ENCODE peak calls at places on chromosomes 5 and 9, in six cellular contexts. I, U, E, R, X and H are unnamed samples.

GRCh38 chr5:96207420-96207819 is 225.6 kb downstream of the PCSK1 start:
- DNase-seq in E (no peak), I (no peak), U (no peak), X (no peak), R (no peak), H (no peak)

GRCh38 chr5:133238426-133239205 is 186.8 kb downstream of the HSPA4 start:
- DNase-seq in E (no peak), R (no peak), U (no peak), X (no peak), I (no peak), H (no peak)

GRCh38 chr9:77956555-77956954 is 75.1 kb downstream of the GNAQ start:
- DNase-seq in E (no peak), R (no peak), X (no peak), U (no peak), I (no peak), H (no peak)

GRCh38 chr5:30832519-30832918 is 361.0 kb upstream of the CDH6 start:
- DNase-seq in R (no peak), U (no peak), I (no peak), E (no peak), X (no peak), H (peak; percentile 19)

GRCh38 chr9:116490321-116490720 is 196.8 kb upstream of the TRIM32 start:
- DNase-seq in U (no peak), I (no peak), E (no peak), R (no peak), X (no peak), H (no peak)

GRCh38 chr5:98927988-98928801 is 612 bp downstream of the CHD1 start:
- DNase-seq in X (peak; percentile 60), R (peak; percentile 54), I (peak; percentile 75), E (peak; percentile 75), U (peak; percentile 6), H (peak; percentile 75)

GRCh38 chr5:123119334-123119986 is 30.4 kb downstream of the PRDM6 start:
- DNase-seq in U (no peak), E (peak; percentile 25), I (peak; percentile 22), X (peak; percentile 5), R (no peak), H (no peak)

GRCh38 chr5:32583582-32584232 is 1.6 kb upstream of the SUB1 start:
- DNase-seq in E (no peak), I (no peak), X (peak; percentile 91), U (no peak), R (no peak), H (no peak)

GRCh38 chr5:20367178-20367577 is 379.2 kb upstream of the CDH18 start:
- DNase-seq in X (no peak), U (no peak), E (no peak), I (no peak), R (no peak), H (no peak)

GRCh38 chr5:131589510-131590348 is 45.3 kb downstream of the RAPGEF6 start:
- DNase-seq in E (peak; percentile 65), I (peak; percentile 28), X (peak; percentile 72), U (no peak), R (peak; percentile 43), H (no peak)

GRCh38 chr9:94948567-94949235 is 222.2 kb downstream of the AOPEP start:
- DNase-seq in U (no peak), I (no peak), X (no peak), R (no peak), E (no peak), H (no peak)

GRCh38 chr9:93196095-93197055 is 12.4 kb downstream of the WNK2 start:
- DNase-seq in E (no peak), X (no peak), R (no peak), I (no peak), U (no peak), H (peak; percentile 38)

GRCh38 chr5:115510145-115510640 is 34.4 kb downstream of the FEM1C start:
- DNase-seq in R (no peak), I (no peak), X (no peak), U (no peak), E (no peak), H (no peak)

GRCh38 chr5:66864240-66864884 is 268.2 kb downstream of the MAST4 start:
- DNase-seq in U (no peak), E (peak; percentile 10), I (no peak), R (peak; percentile 38), X (peak; percentile 38), H (no peak)

GRCh38 chr5:132477784-132478497 is 12.6 kb downstream of the IRF1 start:
- DNase-seq in R (no peak), U (no peak), E (no peak), I (no peak), X (peak; percentile 37), H (peak; percentile 24)

GRCh38 chr5:176530983-176531901 is 6.0 kb downstream of the RNF44 start:
- DNase-seq in U (no peak), E (no peak), X (no peak), R (no peak), I (peak; percentile 50), H (peak; percentile 56)

GRCh38 chr9:128244443-128245226 is 31.2 kb downstream of the GOLGA2 start:
- DNase-seq in I (peak; percentile 48), E (peak; percentile 82), U (no peak), R (peak; percentile 81), X (peak; percentile 66), H (peak; percentile 88)

GRCh38 chr5:32193591-32193990 is 19.5 kb upstream of the GOLPH3 start:
- DNase-seq in U (no peak), E (no peak), X (no peak), R (peak; percentile 97), I (no peak), H (peak; percentile 93)

GRCh38 chr9:92535940-92536850 is at the start of gene ECM2:
- DNase-seq in X (no peak), U (no peak), E (no peak), R (no peak), I (no peak), H (no peak)

GRCh38 chr5:135230326-135230925 is 168.6 kb downstream of the MACROH2A1 start:
- DNase-seq in I (no peak), E (peak; percentile 19), X (no peak), R (no peak), U (no peak), H (no peak)

GRCh38 chr5:174462128-174462527 is 262.3 kb upstream of the MSX2 start:
- DNase-seq in U (no peak), E (no peak), R (no peak), I (no peak), X (no peak), H (no peak)

GRCh38 chr9:132804576-132805295 is 73.3 kb downstream of the AK8 start:
- DNase-seq in I (peak; percentile 65), U (no peak), X (peak; percentile 11), E (no peak), R (no peak), H (no peak)

GRCh38 chr5:91328743-91329142 is 54.4 kb downstream of the ARRDC3 start:
- DNase-seq in I (no peak), R (no peak), E (no peak), X (no peak), U (no peak), H (no peak)

GRCh38 chr9:97980479-97980803 is 2.7 kb upstream of the ANP32B start:
- DNase-seq in R (no peak), E (peak; percentile 86), X (no peak), U (no peak), I (no peak), H (peak; percentile 26)

GRCh38 chr5:143593723-143594122 is 190.2 kb upstream of the NR3C1 start:
- DNase-seq in U (no peak), X (peak; percentile 52), R (no peak), I (no peak), E (no peak), H (no peak)

GRCh38 chr5:54895816-54896341 is 89.5 kb downstream of the ESM1 start:
- DNase-seq in E (peak; percentile 47), U (no peak), I (peak; percentile 30), X (peak; percentile 13), R (peak; percentile 53), H (peak; percentile 27)

GRCh38 chr9:95615246-95615645 is 98.5 kb upstream of the PTCH1 start:
- DNase-seq in I (no peak), X (no peak), E (no peak), U (no peak), R (no peak), H (no peak)

GRCh38 chr9:78054180-78054579 is 22.6 kb upstream of the GNAQ start:
- DNase-seq in U (no peak), X (no peak), R (no peak), E (no peak), I (no peak), H (no peak)

GRCh38 chr5:77987331-77987730 is 211.2 kb upstream of the TBCA start:
- DNase-seq in I (no peak), E (no peak), U (no peak), R (no peak), X (no peak), H (no peak)

GRCh38 chr5:75611324-75612210 is at the start of gene ANKDD1B:
- DNase-seq in E (no peak), I (peak; percentile 61), R (no peak), X (no peak), U (no peak), H (peak; percentile 33)

GRCh38 chr5:78243639-78244038 is 50.9 kb downstream of the AP3B1 start:
- DNase-seq in I (no peak), U (no peak), E (no peak), X (no peak), R (no peak), H (no peak)